ENCODE peak calls at places on chromosomes 16 and 17, in eight cellular contexts. R is mesendoderm, H is ovary, E is esophagus squamous epithelium, J is A549, Y is cardiac muscle cell, O is iPS DF 6.9, Z is thoracic aorta. V is an unnamed sample. For H3K4me1, the result is how much of the 10 kb centered on the place peaks cover.

GRCh38 chr17:80893604-80894438 is 97.8 kb upstream of the CHMP6 start:
- DNase-seq in O (no peak), J (no peak), Z (no peak), Y (no peak), E (no peak), H (no peak), R (no peak), V (no peak)

GRCh38 chr17:43905985-43906852 is 1.1 kb downstream of the MPP2 start:
- DNase-seq in J (peak), R (peak), Z (peak), E (no peak), Y (peak), O (no peak), H (peak), V (peak)

GRCh38 chr17:37614391-37614790 is 5.2 kb upstream of the SYNRG start:
- DNase-seq in J (no peak), Z (no peak), E (no peak), H (no peak), O (no peak), R (no peak), Y (no peak), V (no peak)

GRCh38 chr16:16857603-16858283 is 478.8 kb downstream of the NPIPA7 start:
- DNase-seq in E (no peak), J (peak), R (peak), Z (no peak), O (no peak), H (no peak), Y (no peak), V (no peak)

GRCh38 chr17:41741709-41742108 is 7.3 kb upstream of the HAP1 start:
- DNase-seq in E (no peak), Y (no peak), J (no peak), R (no peak), Z (no peak), H (no peak), O (no peak), V (no peak)

GRCh38 chr17:27950995-27951394 is 57.8 kb upstream of the LYRM9 start:
- DNase-seq in O (no peak), Z (no peak), Y (no peak), J (no peak), H (no peak), R (no peak), E (no peak), V (no peak)

GRCh38 chr16:1818873-1819525 is 7.6 kb downstream of the HAGH start:
- DNase-seq in J (no peak), H (no peak), Y (no peak), O (no peak), E (no peak), Z (no peak), R (no peak), V (no peak)

GRCh38 chr17:17845046-17845775 is 8.4 kb upstream of the SREBF1 start:
- DNase-seq in E (no peak), Z (no peak), R (no peak), O (no peak), H (no peak), Y (no peak), J (no peak), V (peak)

GRCh38 chr16:69931631-69932030 is 19.5 kb upstream of the CLEC18A start:
- DNase-seq in E (no peak), Y (no peak), Z (no peak), R (no peak), O (no peak), J (no peak), H (no peak), V (no peak)

GRCh38 chr17:81081619-81082176 is 46.7 kb downstream of the BAIAP2 start:
- DNase-seq in Y (no peak), E (no peak), R (no peak), H (no peak), O (no peak), Z (no peak), J (no peak), V (no peak)

GRCh38 chr17:44351961-44352921 is 7.1 kb downstream of the GRN start:
- DNase-seq in R (no peak), J (no peak), O (no peak), Z (no peak), E (no peak), H (no peak), Y (no peak), V (no peak)

GRCh38 chr16:86044881-86045600 is 146.1 kb downstream of the IRF8 start:
- DNase-seq in E (no peak), Z (no peak), J (no peak), H (no peak), R (no peak), O (no peak), Y (no peak), V (no peak)

GRCh38 chr16:10859650-10860049 is 17.4 kb upstream of the CIITA start:
- DNase-seq in Z (no peak), Y (no peak), H (no peak), O (no peak), J (no peak), R (no peak), E (no peak), V (no peak)

GRCh38 chr17:47064684-47065083 is 85.6 kb upstream of the RPRML start:
- DNase-seq in E (no peak), R (no peak), Y (no peak), H (no peak), Z (no peak), J (no peak), O (no peak), V (no peak)

GRCh38 chr17:49875690-49876089 is 27.8 kb upstream of the TAC4 start:
- DNase-seq in H (no peak), E (no peak), Y (no peak), J (no peak), Z (no peak), R (peak), O (no peak), V (peak)

GRCh38 chr17:40536731-40537171 is 28.5 kb downstream of the CCR7 start:
- DNase-seq in R (no peak), Y (no peak), O (no peak), J (no peak), E (no peak), H (peak), Z (no peak), V (peak)

GRCh38 chr17:76139801-76140660 is 1.0 kb downstream of the FOXJ1 start:
- DNase-seq in H (no peak), J (no peak), Z (no peak), E (no peak), O (no peak), R (peak), Y (no peak), V (peak)

GRCh38 chr17:76139261-76139752 is 1.7 kb downstream of the FOXJ1 start:
- DNase-seq in Y (no peak), J (no peak), Z (no peak), R (no peak), E (no peak), O (no peak), H (no peak), V (no peak)

GRCh38 chr17:76141212-76142043 is at the start of gene FOXJ1:
- DNase-seq in R (peak), J (peak), Y (peak), O (peak), H (peak), E (no peak), Z (peak), V (peak)

GRCh38 chr17:76142044-76143041 is 1.3 kb upstream of the FOXJ1 start:
- DNase-seq in O (no peak), Z (no peak), J (no peak), Y (no peak), E (no peak), H (no peak), R (no peak), V (no peak)

DNA sequence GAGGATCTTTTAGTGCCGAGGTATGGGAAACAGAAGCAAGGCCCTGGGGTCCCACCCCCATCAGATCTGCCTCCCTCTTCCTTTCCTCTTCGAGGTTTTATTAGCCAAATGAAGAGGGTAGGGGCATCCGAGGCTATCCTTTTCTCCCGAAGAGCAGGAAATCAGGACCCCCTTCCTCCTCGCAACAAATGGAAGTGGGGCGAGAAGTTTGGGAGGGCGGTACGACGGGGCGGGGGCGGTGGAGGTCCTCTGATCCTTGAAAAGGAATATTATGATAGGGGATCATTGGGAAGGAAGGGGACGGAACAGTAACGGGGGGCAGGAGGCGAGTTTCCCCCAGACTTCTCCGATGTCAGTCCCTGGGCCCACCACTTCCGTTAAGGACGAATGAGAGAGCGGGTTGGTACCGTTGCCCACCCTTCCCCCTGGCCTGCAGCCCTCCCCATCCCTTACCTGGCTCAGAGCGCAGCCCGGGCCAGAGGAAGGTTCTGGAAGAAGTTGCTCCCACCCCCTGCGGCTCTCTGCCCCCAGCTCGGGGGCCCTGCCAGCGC is 309 bp downstream of the FOXJ1 start:
- DNase-seq in Z (no peak), H (no peak), O (no peak), Y (no peak), E (no peak), J (no peak), R (no peak), V (no peak)
- H3K4me1 ChIP-seq in Z (under half), H (under half), O (under half), Y (under half), E (half or more), J (under half), R (under half), V (under half)

GRCh38 chr16:49111351-49111750 is 170.3 kb downstream of the CBLN1 start:
- DNase-seq in Z (no peak), Y (no peak), J (no peak), E (no peak), R (no peak), H (no peak), O (no peak), V (no peak)

GRCh38 chr16:49120631-49121030 is 161.0 kb downstream of the CBLN1 start:
- DNase-seq in E (no peak), Z (no peak), J (no peak), H (no peak), R (peak), O (no peak), Y (no peak), V (no peak)

GRCh38 chr16:49112754-49113153 is 168.9 kb downstream of the CBLN1 start:
- DNase-seq in E (no peak), H (peak), O (no peak), R (no peak), J (no peak), Y (no peak), Z (no peak), V (no peak)

GRCh38 chr16:49116873-49117272 is 164.8 kb downstream of the CBLN1 start:
- DNase-seq in Y (no peak), O (no peak), E (no peak), H (no peak), J (no peak), R (peak), Z (no peak), V (no peak)

DNA sequence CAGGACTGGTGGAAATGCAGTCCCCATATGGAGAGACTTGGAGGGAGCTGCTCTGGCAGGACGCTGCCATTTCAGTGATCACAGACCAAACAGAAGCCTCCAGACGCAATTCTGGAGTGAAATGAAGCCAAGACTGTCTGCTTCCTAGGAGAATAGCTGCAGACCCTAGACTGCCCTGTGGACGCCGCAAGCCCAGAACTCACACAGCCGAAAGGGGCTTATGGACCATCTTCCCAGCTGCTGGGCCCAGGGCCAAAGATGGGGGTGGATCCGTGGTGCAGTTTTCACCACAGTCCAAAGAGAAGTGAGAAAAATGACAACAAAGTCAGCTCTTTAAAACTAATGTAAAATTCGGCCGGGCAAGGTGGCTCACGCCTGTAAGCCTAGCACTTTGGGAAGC is 165.7 kb downstream of the CBLN1 start:
- DNase-seq in Y (no peak), Z (no peak), H (no peak), R (no peak), O (no peak), E (no peak), J (no peak), V (no peak)
- H3K4me1 ChIP-seq in Y (under half), Z (under half), H (under half), R (under half), O (under half), E (under half), J (under half), V (under half)

GRCh38 chr17:6857904-6858303 is 26.4 kb upstream of the TEKT1 start:
- DNase-seq in E (no peak), J (no peak), O (no peak), Y (no peak), R (no peak), Z (no peak), H (no peak), V (no peak)
- H3K4me1 ChIP-seq in E (under half), J (under half), O (under half), Y (under half), R (under half), Z (under half), H (under half), V (under half)

DNA sequence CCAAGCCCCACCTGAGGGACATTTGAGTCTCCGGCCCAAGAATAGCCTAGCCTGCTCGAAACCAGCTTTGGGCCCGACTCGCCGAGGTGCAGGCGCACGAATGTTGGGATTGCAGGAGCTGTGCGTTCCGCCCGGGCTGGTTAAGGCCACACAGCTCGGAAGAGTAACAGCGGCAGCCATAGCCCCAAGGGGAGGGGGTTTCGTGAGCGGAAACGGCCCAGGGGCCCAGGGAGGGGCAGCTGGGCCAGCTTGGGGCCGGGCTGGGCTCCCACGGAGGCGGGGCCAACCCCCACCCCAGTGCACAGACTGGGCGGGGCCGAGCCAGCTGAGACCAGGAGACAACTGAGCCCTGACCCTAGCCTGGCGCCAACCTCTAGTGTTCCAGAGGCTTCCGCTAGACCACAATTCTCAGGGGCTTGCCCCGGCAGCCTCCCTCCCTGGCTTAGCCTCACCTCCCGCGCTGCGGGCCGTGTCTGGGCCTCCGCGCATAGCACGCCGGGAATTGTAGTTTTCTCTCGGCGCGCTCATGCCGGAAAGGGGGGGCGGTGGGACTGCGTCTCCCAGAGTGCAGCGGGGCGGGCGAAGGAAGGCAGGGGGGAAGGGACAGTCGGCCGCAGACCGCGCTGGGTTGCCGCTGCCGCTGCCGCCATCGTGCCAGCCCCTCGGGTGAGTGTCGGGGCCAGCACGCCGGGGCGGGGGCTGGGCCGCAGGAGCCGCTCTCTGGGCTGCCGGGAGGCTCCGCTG is at the start of gene NUTF2:
- DNase-seq in J (peak), H (peak), Y (peak), E (peak), R (peak), Z (peak), O (peak), V (peak)
- H3K4me1 ChIP-seq in J (under half), H (under half), Y (under half), E (half or more), R (under half), Z (under half), O (under half), V (under half)

DNA sequence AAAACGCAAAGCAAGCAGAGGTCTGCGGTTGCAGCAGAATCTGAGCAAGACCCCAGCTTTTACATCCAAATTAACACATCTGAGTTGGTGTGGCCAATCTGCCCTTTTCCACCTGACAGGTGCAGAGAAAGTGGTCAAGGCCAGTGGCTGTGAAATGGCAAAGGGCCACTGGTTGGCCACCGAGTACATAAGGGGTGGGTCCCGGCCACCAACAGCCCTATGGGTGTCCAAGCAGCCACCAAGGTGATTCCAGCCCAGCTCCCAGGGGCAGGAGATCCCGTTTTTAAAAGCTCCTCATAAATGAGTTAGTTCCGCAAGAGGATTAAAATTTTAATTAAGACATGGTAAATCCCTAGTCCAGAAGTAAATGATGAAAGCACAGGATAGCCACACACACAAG is 29.1 kb downstream of the USP7 start:
- DNase-seq in J (no peak), O (no peak), Y (no peak), Z (no peak), R (no peak), H (no peak), E (no peak), V (no peak)
- H3K4me1 ChIP-seq in J (under half), O (under half), Y (under half), Z (under half), R (under half), H (under half), E (half or more), V (under half)

GRCh38 chr17:48542956-48543853 is 1.7 kb downstream of the HOXB2 start:
- DNase-seq in O (no peak), E (no peak), R (peak), H (no peak), Z (no peak), Y (peak), J (peak), V (peak)
- H3K4me1 ChIP-seq in O (under half), E (half or more), R (under half), H (under half), Z (under half), Y (under half), J (under half), V (under half)

GRCh38 chr16:89478576-89479221 is 11.7 kb downstream of the ANKRD11 start:
- DNase-seq in Z (no peak), J (no peak), O (no peak), H (no peak), Y (no peak), E (no peak), R (peak), V (no peak)

GRCh38 chr16:89482087-89482823 is 8.1 kb downstream of the ANKRD11 start:
- DNase-seq in E (no peak), O (no peak), Z (no peak), J (no peak), R (no peak), Y (no peak), H (no peak), V (no peak)

GRCh38 chr16:89484088-89484501 is 6.3 kb downstream of the ANKRD11 start:
- DNase-seq in J (no peak), Z (no peak), H (no peak), Y (no peak), R (no peak), E (no peak), O (no peak), V (no peak)

GRCh38 chr16:89482824-89483220 is 7.5 kb downstream of the ANKRD11 start:
- DNase-seq in O (no peak), Z (no peak), H (no peak), R (no peak), Y (no peak), J (no peak), E (no peak), V (no peak)

DNA sequence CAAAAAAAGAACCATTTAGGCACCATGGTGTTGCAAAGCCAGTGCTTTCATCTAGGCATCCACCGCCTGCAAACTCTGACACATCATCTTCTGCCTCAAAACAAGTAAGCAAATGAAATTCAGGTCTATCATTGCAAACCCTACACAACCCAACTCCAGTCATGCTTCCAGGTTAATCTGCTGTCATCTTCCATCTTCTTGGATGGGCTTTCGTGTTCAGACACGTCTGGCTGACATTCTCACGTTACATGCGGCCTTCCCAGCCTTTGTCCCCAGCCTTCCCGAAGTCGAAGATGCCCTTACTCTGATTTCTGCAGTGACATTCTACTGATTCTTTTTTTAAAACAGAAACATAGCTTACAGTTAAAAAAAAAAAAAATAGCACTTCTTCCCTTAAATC is 8.8 kb downstream of the ANKRD11 start:
- DNase-seq in R (no peak), E (no peak), Z (no peak), H (no peak), O (no peak), Y (no peak), J (no peak), V (no peak)
- H3K4me1 ChIP-seq in R (under half), E (half or more), Z (under half), H (under half), O (under half), Y (under half), J (half or more), V (under half)

GRCh38 chr17:59346341-59346740 is 14.9 kb downstream of the YPEL2 start:
- DNase-seq in J (no peak), O (no peak), Z (no peak), Y (no peak), R (no peak), E (no peak), H (no peak), V (no peak)

GRCh38 chr17:59345476-59345875 is 14.0 kb downstream of the YPEL2 start:
- DNase-seq in H (no peak), E (no peak), O (no peak), J (no peak), R (no peak), Y (no peak), Z (no peak), V (no peak)

GRCh38 chr17:59346876-59347407 is 15.5 kb downstream of the YPEL2 start:
- DNase-seq in E (no peak), Y (no peak), J (no peak), Z (no peak), H (no peak), R (no peak), O (no peak), V (no peak)

GRCh38 chr17:59341922-59342321 is 10.5 kb downstream of the YPEL2 start:
- DNase-seq in H (no peak), Z (no peak), R (no peak), O (no peak), Y (no peak), J (no peak), E (no peak), V (no peak)

DNA sequence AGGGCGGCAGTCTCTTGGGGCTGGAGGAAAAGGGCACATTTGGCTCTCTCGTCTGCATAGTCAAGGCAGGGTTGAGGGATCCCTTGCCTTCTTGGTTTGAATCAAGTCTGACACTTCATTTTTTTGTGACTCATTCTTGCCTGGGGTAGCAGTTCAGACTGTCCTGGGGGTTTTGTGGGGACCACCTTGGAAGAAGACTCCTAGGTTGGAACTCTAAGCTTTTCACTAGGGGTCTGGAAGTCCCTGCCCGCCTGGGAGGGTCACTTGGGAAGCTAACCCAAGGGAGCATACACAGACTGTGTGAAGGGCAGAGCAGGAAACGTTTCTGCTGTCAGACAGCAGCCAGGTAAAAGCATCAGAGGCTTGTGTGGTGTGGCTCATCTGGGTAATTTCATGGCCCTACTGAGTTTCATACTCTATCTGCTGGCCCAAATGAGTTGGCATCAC is 11.2 kb downstream of the YPEL2 start:
- DNase-seq in E (no peak), R (no peak), J (no peak), H (no peak), Z (no peak), Y (no peak), O (no peak), V (no peak)
- H3K4me1 ChIP-seq in E (half or more), R (under half), J (under half), H (under half), Z (half or more), Y (under half), O (under half), V (half or more)

GRCh38 chr16:82046541-82046940 is 11.5 kb downstream of the HSD17B2 start:
- DNase-seq in O (no peak), E (no peak), Y (no peak), R (no peak), H (no peak), J (no peak), Z (no peak), V (no peak)
- H3K4me1 ChIP-seq in O (under half), E (half or more), Y (under half), R (under half), H (under half), J (under half), Z (under half), V (under half)

V was measured in thyroid gland.